ENCODE peak calls at places on chromosomes 5 and 9, in six cellular contexts. W, P, V, U, Z and G are unnamed samples.

GRCh38 chr9:17614929-17615328 is 36.1 kb downstream of the SH3GL2 start:
- DNase-seq in W (no peak), P (no peak), V (no peak), U (no peak), Z (no peak), G (no peak)

GRCh38 chr9:5715548-5716127 is 86.7 kb downstream of the RIC1 start:
- DNase-seq in W (no peak), P (no peak), V (no peak), U (no peak), Z (no peak), G (no peak)

GRCh38 chr5:175813943-175814630 is 57.3 kb upstream of the CPLX2 start:
- DNase-seq in W (no peak), P (no peak), V (no peak), U (no peak), Z (no peak), G (no peak)

GRCh38 chr5:23820764-23821471 is 313.5 kb downstream of the PRDM9 start:
- DNase-seq in W (no peak), P (no peak), V (peak), U (no peak), Z (peak), G (no peak)

GRCh38 chr5:50595199-50595598 is 71.2 kb upstream of the PARP8 start:
- DNase-seq in W (no peak), P (no peak), V (no peak), U (no peak), Z (peak), G (no peak)

GRCh38 chr9:89496645-89497044 is 1.3 kb downstream of the SEMA4D start:
- DNase-seq in W (no peak), P (no peak), V (peak), U (no peak), Z (no peak), G (peak)

GRCh38 chr9:81529556-81530193 is 159.7 kb downstream of the TLE1 start:
- DNase-seq in W (no peak), P (no peak), V (no peak), U (no peak), Z (peak), G (no peak)

GRCh38 chr5:153974131-153974812 is 64.4 kb downstream of the FAM114A2 start:
- DNase-seq in W (no peak), P (no peak), V (peak), U (no peak), Z (peak), G (no peak)

GRCh38 chr5:134846641-134846960 is 833 bp downstream of the C5orf24 start:
- DNase-seq in W (no peak), P (no peak), V (peak), U (no peak), Z (no peak), G (no peak)

GRCh38 chr9:15311607-15312006 is 4.6 kb upstream of the TTC39B start:
- DNase-seq in W (no peak), P (no peak), V (no peak), U (no peak), Z (no peak), G (no peak)

GRCh38 chr9:4038182-4038723 is 261.6 kb downstream of the GLIS3 start:
- DNase-seq in W (no peak), P (no peak), V (no peak), U (no peak), Z (peak), G (no peak)

GRCh38 chr9:116190997-116191396 is 37.4 kb downstream of the PAPPA start:
- DNase-seq in W (no peak), P (no peak), V (no peak), U (no peak), Z (peak), G (no peak)

GRCh38 chr9:69121155-69122085 is 52.7 kb upstream of the TJP2 start:
- DNase-seq in W (peak), P (peak), V (peak), U (peak), Z (peak), G (peak)

GRCh38 chr5:41787257-41787656 is 83.0 kb downstream of the OXCT1 start:
- DNase-seq in W (no peak), P (no peak), V (peak), U (no peak), Z (peak), G (no peak)

GRCh38 chr5:75414241-75414640 is 77.2 kb downstream of the HMGCR start:
- DNase-seq in W (no peak), P (no peak), V (no peak), U (no peak), Z (no peak), G (no peak)

GRCh38 chr5:75412111-75412990 is 75.3 kb downstream of the HMGCR start:
- DNase-seq in W (no peak), P (no peak), V (no peak), U (no peak), Z (peak), G (no peak)
- TF ChIP-seq CTCF in W (peak), P (no peak), V (no peak), U (no peak), Z (peak), G (no peak)

DNA sequence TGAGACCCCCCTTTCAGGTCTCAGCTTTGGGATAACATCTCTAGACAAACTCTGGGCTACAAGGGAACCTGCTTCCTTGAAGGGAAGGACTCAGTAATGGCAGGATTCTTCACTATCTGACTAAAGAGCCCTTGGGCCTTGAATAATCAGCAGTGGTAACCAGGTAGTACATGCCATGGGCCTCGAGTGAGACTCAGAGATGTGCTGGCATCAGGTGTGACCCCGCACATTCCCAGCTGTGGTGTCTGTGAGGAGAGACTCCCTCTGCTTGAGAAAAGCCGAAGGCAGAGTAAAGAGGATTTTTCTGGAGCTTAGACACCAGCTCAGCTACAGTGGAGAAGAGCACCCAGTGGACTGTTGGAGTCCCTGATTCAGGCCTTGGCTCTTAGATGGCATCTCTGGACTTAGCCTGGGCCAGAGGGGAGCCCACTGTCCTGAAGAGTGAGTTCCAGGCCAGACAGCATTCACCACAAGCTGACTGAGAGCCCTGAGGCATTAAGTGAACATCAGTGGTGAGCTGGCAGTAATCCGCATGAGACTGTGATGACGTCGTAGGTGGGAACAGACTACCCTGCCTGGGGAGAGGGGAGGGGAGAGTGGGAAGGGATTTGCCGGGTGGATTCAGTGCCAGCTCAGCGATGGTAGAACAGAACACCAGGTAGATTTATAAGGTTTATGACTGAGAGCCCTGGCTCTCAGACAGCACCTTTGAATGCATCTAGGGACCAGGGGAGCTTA is 5.3 kb upstream of the ZNF782 start:
- DNase-seq in W (no peak), P (no peak), V (no peak), U (no peak), Z (peak), G (no peak)
- TF ChIP-seq CTCF in W (no peak), P (no peak), V (no peak), U (no peak), Z (no peak), G (no peak)

GRCh38 chr5:114450516-114450909 is 88.6 kb downstream of the KCNN2 start:
- DNase-seq in W (no peak), P (no peak), V (no peak), U (no peak), Z (peak), G (no peak)
- TF ChIP-seq CTCF in W (no peak), P (no peak), V (no peak), U (no peak), Z (no peak), G (no peak)

GRCh38 chr5:97728920-97729319 is 545.9 kb upstream of the RIOK2 start:
- DNase-seq in W (no peak), P (no peak), V (no peak), U (no peak), Z (no peak), G (no peak)

GRCh38 chr5:97729938-97730337 is 546.9 kb upstream of the RIOK2 start:
- DNase-seq in W (no peak), P (no peak), V (no peak), U (no peak), Z (no peak), G (no peak)

GRCh38 chr5:97726106-97726505 is 543.1 kb upstream of the RIOK2 start:
- DNase-seq in W (no peak), P (no peak), V (no peak), U (no peak), Z (no peak), G (no peak)
- TF ChIP-seq CTCF in W (no peak), P (no peak), V (no peak), U (no peak), Z (peak), G (no peak)

GRCh38 chr9:86099695-86100364 is 472 bp upstream of the GOLM1 start:
- DNase-seq in W (no peak), P (peak), V (peak), U (no peak), Z (peak), G (peak)
- TF ChIP-seq CTCF in W (no peak), P (no peak), V (no peak), U (no peak), Z (no peak), G (no peak)

GRCh38 chr5:135880278-135880677 is 15.4 kb downstream of the IL9 start:
- DNase-seq in W (no peak), P (no peak), V (no peak), U (no peak), Z (no peak), G (no peak)
- TF ChIP-seq CTCF in W (no peak), P (no peak), V (peak), U (no peak), Z (peak), G (no peak)

DNA sequence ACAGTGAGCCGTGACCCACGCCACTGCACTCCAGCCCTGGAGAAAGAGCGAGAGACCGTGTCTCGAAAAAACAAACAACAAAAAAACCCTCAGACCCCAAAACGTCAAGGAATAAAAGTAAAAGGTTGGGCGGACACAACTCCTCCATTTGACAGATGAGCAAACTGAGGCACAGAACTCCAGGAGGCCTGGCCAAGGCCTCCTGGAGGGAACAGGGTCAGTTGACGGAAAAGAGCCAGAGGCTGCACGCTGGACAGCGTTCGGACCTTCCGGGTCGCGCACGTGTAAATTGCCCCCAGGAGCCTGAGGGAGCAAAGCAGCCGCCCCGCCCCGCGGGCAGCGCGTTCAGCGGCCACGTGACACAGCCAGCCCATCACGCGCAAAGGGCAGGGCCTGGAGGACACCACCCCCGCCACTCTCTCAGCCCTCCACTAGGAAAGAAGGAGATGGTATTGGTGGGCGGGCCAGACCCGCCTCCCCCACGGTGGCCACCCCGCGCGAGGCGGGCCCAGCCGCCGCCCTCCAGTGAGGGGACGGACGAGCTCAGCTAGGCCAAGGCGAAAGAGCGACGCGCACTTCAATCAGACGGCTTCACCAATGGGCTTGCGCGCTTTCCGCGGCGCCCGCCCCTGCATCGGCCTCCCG is 81.5 kb downstream of the PTPDC1 start:
- DNase-seq in W (peak), P (peak), V (peak), U (peak), Z (peak), G (peak)
- TF ChIP-seq CTCF in W (no peak), P (peak), V (no peak), U (no peak), Z (no peak), G (no peak)

GRCh38 chr5:120082316-120083068 is 381.6 kb upstream of the PRR16 start:
- DNase-seq in W (no peak), P (no peak), V (no peak), U (no peak), Z (no peak), G (no peak)
- TF ChIP-seq CTCF in W (no peak), P (no peak), V (peak), U (no peak), Z (no peak), G (no peak)

DNA sequence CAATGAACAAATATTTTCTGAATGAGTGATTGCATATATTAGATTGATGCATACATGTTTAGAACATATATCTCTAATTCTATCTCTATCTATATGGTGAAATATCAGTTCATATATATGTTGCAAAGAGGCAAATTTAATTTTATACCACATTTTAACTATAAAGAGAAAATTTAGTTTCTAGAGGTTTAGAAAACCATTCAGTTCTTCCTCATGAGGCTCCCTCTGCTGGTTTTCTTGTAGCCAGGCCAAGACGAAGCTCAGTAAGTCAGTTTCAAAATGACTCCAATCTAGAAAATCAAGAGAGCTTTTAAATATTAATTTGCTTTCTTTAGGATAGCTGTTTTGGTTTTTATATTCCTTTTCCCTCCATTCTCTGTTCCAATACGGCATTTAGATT is 312.1 kb downstream of the TMEM232 start:
- DNase-seq in W (no peak), P (no peak), V (peak), U (no peak), Z (peak), G (no peak)
- TF ChIP-seq CTCF in W (peak), P (peak), V (peak), U (no peak), Z (peak), G (no peak)